ENCODE peak calls at places on chromosomes 7 and 10, in four cellular contexts. D, I, G and K are unnamed samples.
A peak's percentile ranks its signal among the peaks of the same experiment; 100 is the strongest.

GRCh38 chr7:2870471-2870941 is 26.4 kb upstream of the GNA12 start:
- DNase-seq in I (no peak), D (peak; percentile 43), G (no peak), K (peak; percentile 74)

GRCh38 chr7:81715984-81716588 is 53.8 kb downstream of the HGF start:
- DNase-seq in D (peak; percentile 59), G (no peak), I (no peak), K (peak; percentile 64)

GRCh38 chr10:35386594-35387174 is 50.4 kb downstream of the CCNY start:
- DNase-seq in G (no peak), D (peak; percentile 50), I (no peak), K (no peak)

GRCh38 chr10:122051609-122052385 is 62.8 kb downstream of the TACC2 start:
- DNase-seq in G (no peak), I (no peak), D (peak; percentile 89), K (peak; percentile 61)

GRCh38 chr10:100130786-100131185 is 49.1 kb upstream of the CPN1 start:
- DNase-seq in I (no peak), G (no peak), D (no peak), K (no peak)

GRCh38 chr10:61708841-61709240 is 46.1 kb downstream of the CABCOCO1 start:
- DNase-seq in D (no peak), G (no peak), I (no peak), K (no peak)

GRCh38 chr10:113386005-113386404 is 166.8 kb upstream of the HABP2 start:
- DNase-seq in G (no peak), D (peak; percentile 67), I (no peak), K (no peak)

GRCh38 chr10:124557648-124558338 is 96.2 kb downstream of the LHPP start:
- DNase-seq in D (no peak), G (no peak), I (no peak), K (peak; percentile 74)

GRCh38 chr10:72332423-72333110 is 22.2 kb downstream of the DNAJB12 start:
- DNase-seq in I (no peak), D (no peak), G (no peak), K (peak; percentile 53)

GRCh38 chr10:11162828-11163599 is 145.3 kb downstream of the CELF2 start:
- DNase-seq in G (no peak), I (peak; percentile 62), D (no peak), K (no peak)

GRCh38 chr7:121447191-121447920 is 51.2 kb upstream of the FAM3C start:
- DNase-seq in D (no peak), I (no peak), G (no peak), K (no peak)